ENCODE peak calls at places on chromosomes 3 and 15, in five cellular contexts. P is neuronal stem cell, J is mesendoderm, W is H9, G is mesenchymal stem cell. D is an unnamed sample.

GRCh38 chr3:33586402-33586801 is 131.7 kb downstream of the CLASP2 start:
- DNase-seq in P (no peak), J (no peak), W (no peak), G (no peak), D (no peak)

GRCh38 chr3:65971281-65972252 is 67.2 kb downstream of the MAGI1 start:
- DNase-seq in P (no peak), J (peak; percentile 87), W (no peak), G (no peak), D (no peak)

GRCh38 chr3:40190056-40190455 is 119.5 kb upstream of the EIF1B start:
- DNase-seq in P (no peak), J (no peak), W (no peak), G (no peak), D (no peak)

GRCh38 chr15:46786886-46787285 is 930.4 kb upstream of the SEMA6D start:
- DNase-seq in P (peak; percentile 11), J (peak; percentile 23), W (no peak), G (peak; percentile 8), D (no peak)

GRCh38 chr15:73323374-73323955 is 45.3 kb downstream of the HCN4 start:
- DNase-seq in P (no peak), J (no peak), W (no peak), G (no peak), D (no peak)

GRCh38 chr3:33790091-33790490 is 8.3 kb upstream of the PDCD6IP start:
- DNase-seq in P (no peak), J (no peak), W (no peak), G (no peak), D (no peak)

GRCh38 chr3:10627884-10628572 is 122.6 kb upstream of the ATP2B2 start:
- DNase-seq in P (no peak), J (peak; percentile 60), W (peak; percentile 80), G (no peak), D (no peak)

GRCh38 chr15:83698294-83698693 is 44.4 kb downstream of the ADAMTSL3 start:
- DNase-seq in P (no peak), J (no peak), W (no peak), G (peak; percentile 52), D (peak; percentile 42)

GRCh38 chr3:78974181-78974770 is 793.5 kb downstream of the ROBO1 start:
- DNase-seq in P (no peak), J (no peak), W (no peak), G (no peak), D (peak; percentile 62)

GRCh38 chr3:13728487-13728886 is 151.4 kb downstream of the WNT7A start:
- DNase-seq in P (no peak), J (no peak), W (peak; percentile 27), G (no peak), D (no peak)

GRCh38 chr15:93047621-93048425 is 41.2 kb downstream of the RGMA start:
- DNase-seq in P (no peak), J (no peak), W (no peak), G (no peak), D (no peak)

GRCh38 chr15:89912145-89912673 is 543 bp downstream of the ARPIN start:
- DNase-seq in P (peak; percentile 26), J (peak; percentile 35), W (peak; percentile 61), G (peak; percentile 37), D (no peak)

GRCh38 chr3:32004111-32004790 is 22.7 kb downstream of the ZNF860 start:
- DNase-seq in P (no peak), J (peak; percentile 70), W (peak; percentile 44), G (no peak), D (no peak)

GRCh38 chr3:42819351-42819965 is 10.2 kb downstream of the ACKR2 start:
- DNase-seq in P (no peak), J (peak; percentile 63), W (peak; percentile 35), G (no peak), D (no peak)

GRCh38 chr3:196138927-196139680 is 57.2 kb upstream of the TFRC start:
- DNase-seq in P (no peak), J (peak; percentile 89), W (peak; percentile 29), G (no peak), D (peak; percentile 81)

GRCh38 chr3:172929451-172929850 is 178.9 kb downstream of the ECT2 start:
- DNase-seq in P (no peak), J (no peak), W (no peak), G (no peak), D (no peak)

GRCh38 chr3:28751864-28752263 is 403.2 kb upstream of the AZI2 start:
- DNase-seq in P (no peak), J (no peak), W (no peak), G (no peak), D (no peak)

GRCh38 chr15:48336940-48337339 is 5.7 kb downstream of the DUT start:
- DNase-seq in P (peak; percentile 30), J (peak; percentile 61), W (peak; percentile 48), G (peak; percentile 13), D (peak; percentile 11)

GRCh38 chr15:75947117-75947516 is 43.4 kb downstream of the FBXO22 start:
- DNase-seq in P (no peak), J (no peak), W (no peak), G (peak; percentile 50), D (peak; percentile 77)

GRCh38 chr3:138468886-138469285 is 34.5 kb downstream of the ESYT3 start:
- DNase-seq in P (no peak), J (no peak), W (peak; percentile 12), G (no peak), D (no peak)

GRCh38 chr3:64342940-64343691 is 117.8 kb upstream of the PRICKLE2 start:
- DNase-seq in P (no peak), J (peak; percentile 82), W (no peak), G (peak; percentile 97), D (peak; percentile 92)

GRCh38 chr15:99143655-99144610 is 39.1 kb downstream of the SYNM start:
- DNase-seq in P (no peak), J (peak; percentile 17), W (peak; percentile 18), G (peak; percentile 81), D (peak; percentile 31)

GRCh38 chr3:14488286-14489036 is 51.7 kb downstream of the GRIP2 start:
- DNase-seq in P (no peak), J (no peak), W (no peak), G (no peak), D (no peak)

GRCh38 chr3:36257117-36257516 is 123.2 kb upstream of the STAC start:
- DNase-seq in P (no peak), J (no peak), W (no peak), G (no peak), D (no peak)

GRCh38 chr15:66935121-66935520 is 130.3 kb upstream of the SMAD3 start:
- DNase-seq in P (no peak), J (no peak), W (no peak), G (no peak), D (no peak)

GRCh38 chr15:64686130-64686735 is 89.2 kb downstream of the RBPMS2 start:
- DNase-seq in P (peak; percentile 60), J (peak; percentile 77), W (peak; percentile 35), G (peak; percentile 72), D (peak; percentile 63)

GRCh38 chr3:194871143-194871863 is 185.6 kb downstream of the FAM43A start:
- DNase-seq in P (no peak), J (peak; percentile 68), W (peak; percentile 46), G (peak; percentile 85), D (peak; percentile 91)

GRCh38 chr3:23991236-23992050 is 46.4 kb downstream of the NR1D2 start:
- DNase-seq in P (no peak), J (no peak), W (no peak), G (peak; percentile 93), D (peak; percentile 24)

GRCh38 chr3:187735837-187736236 is 9.4 kb downstream of the BCL6 start:
- DNase-seq in P (no peak), J (no peak), W (no peak), G (no peak), D (no peak)
- H3K18ac ChIP-seq in P (no peak overlapping the region), J (peak overlapping the region; percentile 23), W (no peak overlapping the region), G (peak overlapping the region; percentile 71), D (peak overlapping the region; percentile 16)

DNA sequence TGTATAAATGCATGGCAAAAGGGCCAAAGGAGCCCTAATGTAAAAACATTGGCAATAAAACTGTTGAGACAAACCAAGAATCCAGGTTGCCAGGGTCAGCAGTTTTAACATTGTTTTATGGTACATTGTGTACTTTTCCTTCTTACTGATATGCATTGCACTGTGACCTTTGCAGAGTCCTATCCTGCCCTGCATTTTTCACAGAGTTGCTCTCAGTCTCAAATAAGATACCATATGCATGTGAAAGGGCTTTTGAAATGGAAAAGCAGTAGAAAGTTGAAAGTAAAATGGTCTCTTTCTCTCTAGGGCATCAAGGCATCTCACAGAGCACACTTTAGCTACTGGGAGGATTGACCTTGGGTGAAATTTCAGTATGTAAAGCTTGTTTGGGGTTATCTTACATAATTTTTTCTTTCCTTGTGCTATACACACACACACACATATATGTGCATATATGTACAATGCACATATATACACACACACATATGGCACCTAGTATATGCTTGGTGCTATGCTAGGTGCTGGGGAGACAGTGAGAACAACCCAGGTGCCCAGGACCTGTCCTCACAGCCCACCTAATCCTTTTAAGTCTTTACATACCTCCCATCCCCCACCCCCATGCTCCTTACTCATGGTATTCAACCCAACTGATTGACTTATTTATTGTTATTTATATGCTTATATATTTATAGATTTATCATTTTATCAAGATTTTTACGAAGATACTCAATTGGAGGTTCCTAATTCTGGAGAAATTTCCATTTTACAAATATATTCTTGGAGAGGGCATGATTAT is 1.2 kb upstream of the PPP2R3A start:
- DNase-seq in P (no peak), J (no peak), W (no peak), G (no peak), D (no peak)
- H2BK15ac ChIP-seq in P (no peak overlapping the region), J (no peak overlapping the region), W (no peak overlapping the region), G (no peak overlapping the region), D (no peak overlapping the region)

GRCh38 chr3:112199622-112200316 is 66.7 kb upstream of the GCSAM start:
- DNase-seq in P (no peak), J (no peak), W (no peak), G (no peak), D (peak; percentile 6)

GRCh38 chr3:112200317-112200666 is 67.2 kb upstream of the GCSAM start:
- DNase-seq in P (no peak), J (no peak), W (no peak), G (no peak), D (no peak)

DNA sequence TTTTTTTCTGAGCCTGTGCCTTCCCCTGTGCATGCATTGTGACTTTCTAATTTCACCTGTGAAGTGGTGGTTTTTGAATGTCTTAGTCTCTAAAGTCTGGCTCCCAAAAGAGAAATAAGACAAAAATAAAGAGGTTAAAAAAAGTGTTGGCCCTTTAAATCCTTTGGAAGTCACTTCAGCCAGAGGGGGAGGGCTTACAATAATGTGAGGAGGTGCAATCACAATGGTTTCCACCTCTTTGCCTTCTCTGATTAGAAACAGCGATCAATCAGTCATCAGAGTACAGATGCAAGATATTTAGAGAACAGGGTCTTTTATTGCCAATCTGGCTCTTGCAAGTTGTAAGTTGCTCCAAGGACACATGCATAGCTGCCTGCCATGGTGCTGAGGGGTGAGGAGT is 64.1 kb upstream of the GCSAM start:
- DNase-seq in P (no peak), J (peak; percentile 5), W (no peak), G (no peak), D (no peak)
- H3K18ac ChIP-seq in P (no peak overlapping the region), J (no peak overlapping the region), W (no peak overlapping the region), G (no peak overlapping the region), D (no peak overlapping the region)

DNA sequence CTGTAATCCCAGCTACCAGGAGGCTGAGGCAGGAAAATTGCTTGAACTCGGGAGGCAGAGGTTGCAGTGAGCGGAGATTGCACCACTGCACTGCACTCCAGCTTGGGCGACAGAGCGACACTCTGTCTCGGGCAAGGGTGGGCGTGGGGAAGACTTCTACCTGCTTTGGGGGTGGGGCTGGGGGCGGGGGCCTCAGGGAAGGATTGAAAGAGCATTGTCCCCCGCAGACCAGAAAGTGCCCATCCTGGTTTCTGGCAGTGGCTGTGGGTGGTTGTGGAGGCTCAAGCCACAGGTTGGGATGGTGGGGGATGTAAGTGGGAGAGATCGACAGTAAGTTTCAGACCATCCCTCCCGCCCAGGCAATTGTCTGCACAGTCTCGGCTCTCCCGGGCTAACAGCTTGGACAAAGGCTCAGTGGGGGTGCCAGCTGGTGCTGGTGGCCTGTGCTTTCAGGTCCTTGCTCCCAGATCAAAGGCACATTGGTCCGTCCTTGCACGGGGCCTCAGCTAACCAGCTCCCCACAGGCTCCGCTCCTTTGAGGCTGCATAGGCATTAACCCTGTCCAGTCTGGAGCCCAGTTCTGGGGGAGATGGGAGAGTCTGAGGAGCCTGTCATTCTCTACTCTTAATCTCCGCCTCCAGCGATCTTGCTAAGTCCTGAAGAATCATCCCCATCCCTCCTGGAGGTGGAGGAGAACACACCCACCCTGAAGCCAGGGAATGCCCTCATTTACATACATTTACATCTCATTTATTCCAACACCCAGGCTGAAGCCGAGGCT is 8.6 kb downstream of the SCN5A start:
- DNase-seq in P (peak; percentile 86), J (peak; percentile 83), W (peak; percentile 90), G (no peak), D (no peak)
- H2BK15ac ChIP-seq in P (no peak overlapping the region), J (no peak overlapping the region), W (no peak overlapping the region), G (no peak overlapping the region), D (no peak overlapping the region)

D was measured in IMR-90.